ENCODE peak calls at places on chromosomes 7 and 10, in nine cellular contexts. R is fibroblast of lung; F is pancreas; T is HAP-1; J is tibial artery; Q is prostate gland; M is NT2/D1; G is thoracic aorta; N is CD8-positive, alpha-beta T cell. O is an unnamed sample. For H3K4me1, the result is how much of the 10 kb centered on the place peaks cover.

GRCh38 chr7:69192134-69192533 is 406.1 kb upstream of the AUTS2 start:
- DNase-seq in T (no peak), N (no peak), F (no peak), R (no peak), G (no peak), J (no peak), Q (no peak), M (no peak), O (no peak)

GRCh38 chr10:14009315-14010082 is 321.2 kb downstream of the FRMD4A start:
- DNase-seq in M (no peak), F (no peak), N (peak), G (no peak), R (peak), T (no peak), J (no peak), Q (no peak), O (no peak)

GRCh38 chr7:55641811-55642210 is 69.5 kb upstream of the VOPP1 start:
- DNase-seq in N (no peak), M (no peak), G (no peak), Q (no peak), F (no peak), J (no peak), R (no peak), T (no peak), O (no peak)

GRCh38 chr7:80379034-80379433 is 132.8 kb downstream of the GNAT3 start:
- DNase-seq in Q (no peak), G (no peak), F (no peak), T (no peak), M (no peak), J (no peak), R (peak), N (no peak), O (no peak)

GRCh38 chr7:91280180-91280579 is 15.9 kb downstream of the FZD1 start:
- DNase-seq in J (no peak), M (no peak), N (no peak), F (no peak), T (no peak), G (no peak), R (no peak), Q (no peak), O (no peak)

GRCh38 chr10:108957681-108958080 is 965.6 kb downstream of the XPNPEP1 start:
- DNase-seq in N (no peak), R (peak), Q (no peak), J (peak), G (no peak), F (no peak), M (no peak), T (no peak), O (peak)

GRCh38 chr7:115300228-115300870 is 378.5 kb downstream of the MDFIC start:
- DNase-seq in T (no peak), J (no peak), N (no peak), F (no peak), G (no peak), Q (no peak), R (peak), M (no peak), O (no peak)

GRCh38 chr10:4028027-4028471 is 243.0 kb upstream of the KLF6 start:
- DNase-seq in N (no peak), R (peak), G (no peak), Q (no peak), J (no peak), M (no peak), F (no peak), T (no peak), O (no peak)

GRCh38 chr7:98282727-98283126 is 1.2 kb downstream of the BRI3 start:
- DNase-seq in R (no peak), M (no peak), G (no peak), F (no peak), T (no peak), Q (no peak), J (no peak), N (no peak), O (no peak)

GRCh38 chr10:87927091-87927490 is 63.7 kb downstream of the PTEN start:
- DNase-seq in R (no peak), N (no peak), F (no peak), Q (no peak), G (no peak), J (no peak), T (no peak), M (no peak), O (no peak)

GRCh38 chr7:522071-522937 is 2.7 kb upstream of the PDGFA start:
- DNase-seq in Q (peak), J (peak), F (peak), G (no peak), R (peak), M (no peak), T (peak), N (no peak), O (peak)

GRCh38 chr7:110870926-110871325 is 220.0 kb upstream of the LRRN3 start:
- DNase-seq in N (no peak), J (no peak), M (no peak), Q (no peak), T (no peak), F (no peak), G (no peak), R (no peak), O (peak)

GRCh38 chr10:37434091-37434490 is 308.7 kb downstream of the ANKRD30A start:
- DNase-seq in M (no peak), R (no peak), J (no peak), G (no peak), Q (no peak), F (no peak), N (no peak), T (no peak), O (no peak)

GRCh38 chr10:78800535-78801320 is 268.0 kb upstream of the ZMIZ1 start:
- DNase-seq in T (no peak), R (no peak), Q (peak), M (no peak), G (no peak), F (no peak), J (no peak), N (no peak), O (no peak)

GRCh38 chr7:49174396-49174795 is 250.0 kb downstream of the CDC14C start:
- DNase-seq in J (no peak), G (no peak), M (no peak), N (no peak), T (no peak), F (no peak), Q (no peak), R (no peak), O (no peak)

GRCh38 chr10:60490013-60490412 is 100.3 kb upstream of the ANK3 start:
- DNase-seq in G (no peak), T (no peak), R (no peak), J (no peak), M (no peak), F (no peak), N (no peak), Q (peak), O (no peak)

GRCh38 chr10:58665361-58665760 is 152.7 kb downstream of the BICC1 start:
- DNase-seq in Q (no peak), J (no peak), M (no peak), T (no peak), F (no peak), R (no peak), N (no peak), G (no peak), O (peak)

GRCh38 chr7:92691578-92691977 is 101.4 kb upstream of the FAM133B start:
- DNase-seq in J (no peak), N (no peak), G (no peak), F (no peak), R (peak), M (peak), Q (peak), T (peak), O (peak)

GRCh38 chr7:101012931-101013330 is 7.0 kb upstream of the MUC17 start:
- DNase-seq in Q (no peak), M (no peak), G (no peak), R (no peak), N (no peak), F (no peak), J (no peak), T (no peak), O (no peak)

GRCh38 chr7:95794917-95795515 is 22.7 kb downstream of the DYNC1I1 start:
- DNase-seq in J (no peak), F (no peak), R (peak), M (peak), G (no peak), N (no peak), T (peak), Q (no peak), O (peak)

GRCh38 chr10:7406712-7407333 is 4.0 kb downstream of the SFMBT2 start:
- DNase-seq in J (no peak), F (no peak), R (peak), M (no peak), G (no peak), N (no peak), T (no peak), Q (no peak), O (no peak)

GRCh38 chr10:96321822-96322221 is 17.6 kb downstream of the DNTT start:
- DNase-seq in J (no peak), Q (no peak), T (no peak), M (no peak), G (no peak), R (no peak), F (no peak), N (no peak), O (no peak)

GRCh38 chr10:96319754-96320514 is 15.7 kb downstream of the DNTT start:
- DNase-seq in T (no peak), F (no peak), R (no peak), G (no peak), J (no peak), Q (no peak), M (no peak), N (no peak), O (no peak)

GRCh38 chr10:96322275-96322674 is 18.0 kb downstream of the DNTT start:
- DNase-seq in N (no peak), R (no peak), T (no peak), J (no peak), M (no peak), F (no peak), G (no peak), Q (no peak), O (no peak)

GRCh38 chr10:96313348-96313747 is 9.1 kb downstream of the DNTT start:
- DNase-seq in R (no peak), M (no peak), J (no peak), N (no peak), F (no peak), Q (no peak), G (no peak), T (no peak), O (no peak)

DNA sequence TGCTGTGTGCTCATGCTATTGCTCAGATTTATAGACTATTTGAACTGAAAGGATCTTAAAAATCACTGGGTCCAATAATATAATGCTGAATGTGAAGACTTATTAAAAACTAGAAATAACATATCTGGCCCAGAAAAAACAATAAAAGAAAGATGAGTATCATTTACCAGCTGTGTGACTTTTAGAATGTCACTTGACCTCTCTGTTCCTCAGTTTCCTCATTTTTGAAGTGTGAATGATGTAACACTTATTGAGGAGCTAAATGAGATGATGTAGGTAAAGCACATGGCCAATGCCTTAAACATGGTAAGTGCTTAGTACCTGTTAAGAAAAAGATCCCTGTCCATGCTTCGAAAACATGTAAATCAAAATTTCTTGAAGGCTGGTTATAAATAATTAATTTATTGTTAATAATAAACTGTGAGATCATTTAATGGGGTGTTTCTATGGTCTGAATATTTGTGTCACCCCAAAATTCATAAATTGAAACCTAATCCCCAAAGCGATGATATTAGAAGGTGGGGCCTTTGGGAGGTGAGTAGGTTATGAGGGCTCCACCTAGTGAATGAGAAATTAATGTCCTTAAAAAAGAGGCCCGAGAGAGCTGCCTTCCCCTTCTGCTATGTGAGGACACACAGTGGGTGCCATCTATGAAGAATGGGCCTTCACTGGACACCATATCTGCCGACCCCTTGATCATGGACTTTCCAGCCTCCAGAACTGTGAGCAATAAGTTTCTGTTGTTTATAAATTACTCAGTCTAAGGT is 13.0 kb downstream of the DNTT start:
- DNase-seq in T (no peak), N (no peak), G (no peak), M (no peak), F (no peak), Q (no peak), R (no peak), J (no peak), O (no peak)
- H3K4me1 ChIP-seq in T (under half), N (under half), G (under half), M (under half), F (under half), Q (under half), R (under half), J (under half), O (under half)

DNA sequence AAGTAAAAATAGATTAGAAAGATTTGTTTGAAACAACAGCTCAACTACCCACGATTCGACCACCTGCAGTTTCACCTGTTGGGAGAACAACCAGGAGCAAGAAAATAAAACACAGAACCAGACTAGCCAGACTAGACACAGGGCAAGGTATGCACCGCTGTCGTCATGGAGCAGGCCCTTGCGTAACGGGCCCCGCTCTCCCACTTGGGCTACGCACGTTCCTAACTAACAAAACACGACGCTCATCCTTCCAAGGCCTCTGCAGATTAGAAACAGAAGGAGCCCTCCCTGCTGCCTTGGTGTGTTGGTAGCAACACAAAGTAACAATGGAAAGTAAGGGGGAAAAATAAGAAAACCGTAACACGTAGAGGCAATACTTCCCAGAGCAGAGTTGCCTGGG is 45.1 kb upstream of the ELMO1 start:
- DNase-seq in Q (no peak), N (no peak), M (no peak), R (no peak), G (no peak), J (no peak), F (no peak), T (no peak), O (no peak)
- H3K4me3 ChIP-seq in Q (no peak), N (no peak), M (no peak), R (no peak), G (no peak), J (no peak), F (no peak), T (no peak), O (no peak)

DNA sequence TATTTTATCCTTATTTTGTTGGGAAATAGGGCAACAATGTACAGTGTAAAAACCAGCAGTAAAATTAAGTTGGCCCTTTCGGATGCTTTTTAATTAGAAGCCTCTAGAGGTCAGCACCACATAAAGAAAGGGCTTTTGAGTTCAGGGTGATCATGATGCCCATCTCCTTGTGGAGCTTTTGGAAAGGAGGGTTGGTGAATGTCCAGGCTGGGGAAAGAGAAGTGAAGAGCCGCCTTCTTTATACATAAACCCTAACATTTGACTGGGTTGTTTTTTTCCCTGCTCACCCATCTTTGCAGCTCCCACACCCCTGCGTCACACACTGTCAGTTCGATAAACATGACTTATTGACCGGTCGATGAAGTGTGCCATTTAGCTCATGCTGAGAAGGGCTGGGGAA is 29.8 kb downstream of the MTURN start:
- DNase-seq in G (no peak), J (no peak), R (peak), N (no peak), T (peak), M (peak), F (no peak), Q (peak), O (peak)
- H3K4me1 ChIP-seq in G (under half), J (under half), R (under half), N (under half), T (under half), M (under half), F (under half), Q (under half), O (under half)

DNA sequence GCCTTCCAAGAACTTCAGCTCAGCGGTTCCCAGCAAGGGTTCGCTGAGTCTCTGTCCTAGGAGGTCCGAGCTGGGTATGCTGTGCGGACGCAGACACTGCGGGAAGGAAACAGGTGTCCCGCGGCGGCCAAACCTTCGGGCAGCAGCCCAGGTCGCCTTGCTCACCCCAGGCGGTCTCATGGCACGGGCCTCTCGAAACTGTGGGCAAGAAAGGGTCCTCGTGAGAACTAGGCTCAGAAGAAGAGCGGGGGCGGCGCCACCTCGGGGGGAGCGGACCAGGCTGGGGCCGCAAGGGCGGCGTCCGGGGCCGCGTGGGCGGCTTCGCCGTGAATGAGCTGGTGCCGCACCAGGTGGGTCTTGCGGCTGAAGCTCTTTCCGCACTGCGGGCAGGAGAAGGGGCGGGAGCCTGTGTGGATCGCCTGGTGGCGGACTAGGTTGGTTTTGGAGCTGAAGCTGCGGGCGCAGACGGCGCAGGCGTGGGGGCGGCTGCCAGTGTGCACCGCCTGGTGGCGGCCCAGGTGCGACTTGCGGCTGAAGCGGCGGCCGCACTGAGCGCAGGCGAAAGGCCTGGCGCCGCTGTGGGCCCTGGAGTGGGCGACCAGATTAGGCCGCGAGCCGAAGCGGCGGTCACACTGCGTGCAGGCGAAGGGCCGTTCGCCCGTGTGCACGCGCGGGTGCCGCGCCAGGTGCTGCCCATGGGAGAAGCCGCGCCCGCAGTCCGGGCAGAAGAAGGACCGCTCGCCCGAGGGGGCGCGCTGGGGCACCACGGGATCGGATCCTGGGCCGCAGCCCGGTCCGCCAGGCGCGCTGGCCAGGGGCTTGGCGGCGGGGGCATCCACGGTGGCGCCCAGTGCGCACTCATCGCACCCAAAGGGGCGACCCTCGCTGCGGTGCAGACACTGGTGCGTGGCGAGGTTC is 8.6 kb downstream of the ZNF467 start:
- DNase-seq in G (no peak), F (no peak), R (no peak), N (no peak), Q (no peak), J (no peak), T (no peak), M (peak), O (no peak)
- H3K4me3 ChIP-seq in G (no peak), F (no peak), R (no peak), N (no peak), Q (peak), J (no peak), T (no peak), M (peak), O (no peak)

DNA sequence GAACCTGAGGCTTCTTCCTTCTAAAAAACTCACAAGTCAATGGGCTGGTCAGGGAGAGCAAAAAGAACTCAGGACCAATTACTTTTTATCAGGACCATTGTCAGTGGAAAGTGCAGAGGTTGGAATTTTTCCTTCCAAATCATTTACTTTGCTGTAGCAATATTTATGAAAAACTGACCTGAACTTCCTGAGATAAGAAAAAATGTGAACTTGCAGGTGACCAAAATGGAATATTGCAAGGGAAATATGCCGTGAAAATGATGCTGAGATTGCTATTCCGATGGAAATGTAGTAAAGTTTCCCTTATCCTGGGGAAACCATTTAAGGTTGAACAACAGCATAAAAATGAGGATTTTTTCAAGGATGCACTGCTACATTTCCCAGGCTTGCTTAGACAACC is 148.3 kb upstream of the PFKP start:
- DNase-seq in G (no peak), Q (no peak), F (no peak), M (no peak), T (no peak), N (no peak), R (no peak), J (no peak), O (no peak)
- H3K4me1 ChIP-seq in G (under half), Q (under half), F (under half), M (under half), T (under half), N (under half), R (under half), J (under half), O (under half)

GRCh38 chr10:130108934-130109604 is 1.6 kb downstream of the C10orf143 start:
- DNase-seq in M (no peak), T (no peak), G (no peak), R (no peak), J (no peak), Q (no peak), N (no peak), F (no peak), O (no peak)
- H3K4me3 ChIP-seq in M (peak), T (peak), G (peak), R (peak), J (peak), Q (no peak), N (no peak), F (peak), O (no peak)

GRCh38 chr10:70125918-70126590 is 6.6 kb downstream of the AIFM2 start:
- DNase-seq in R (no peak), J (no peak), G (no peak), Q (no peak), F (no peak), T (no peak), N (no peak), M (no peak), O (peak)

GRCh38 chr10:70126700-70127395 is 5.8 kb downstream of the AIFM2 start:
- DNase-seq in Q (no peak), G (no peak), M (no peak), J (no peak), N (no peak), R (no peak), T (no peak), F (no peak), O (no peak)

GRCh38 chr10:70124415-70124814 is 8.2 kb downstream of the AIFM2 start:
- DNase-seq in R (no peak), N (no peak), J (no peak), Q (no peak), F (no peak), T (no peak), M (no peak), G (no peak), O (no peak)

GRCh38 chr10:70123817-70124216 is 8.8 kb downstream of the AIFM2 start:
- DNase-seq in J (no peak), T (no peak), N (no peak), F (no peak), R (no peak), G (no peak), M (no peak), Q (no peak), O (no peak)

GRCh38 chr10:70124918-70125317 is 7.7 kb downstream of the AIFM2 start:
- DNase-seq in R (no peak), J (no peak), G (no peak), N (no peak), Q (no peak), F (no peak), T (no peak), M (no peak), O (no peak)
- H3K4me1 ChIP-seq in R (under half), J (under half), G (under half), N (under half), Q (under half), F (under half), T (under half), M (under half), O (under half)

DNA sequence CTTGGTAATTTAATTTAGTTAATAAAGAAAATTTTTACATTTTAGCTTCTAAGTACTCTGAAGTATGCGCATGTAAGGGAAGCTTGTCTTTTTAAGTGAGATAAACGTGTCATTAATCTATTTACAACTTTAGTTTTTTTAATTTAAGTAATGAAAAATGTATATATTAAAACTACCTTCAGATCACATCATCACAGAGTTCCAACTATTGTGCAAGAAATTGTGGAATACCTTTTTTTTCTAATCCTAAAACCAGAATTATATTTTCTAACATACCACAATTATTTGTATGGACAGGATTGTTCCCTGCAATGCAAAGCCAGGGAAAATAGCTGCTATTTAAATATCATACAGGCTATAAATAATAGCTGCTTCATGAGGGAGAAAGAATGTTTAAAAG is 303.2 kb upstream of the KCND2 start:
- DNase-seq in N (no peak), G (no peak), T (no peak), M (no peak), J (no peak), F (no peak), R (no peak), Q (no peak), O (no peak)
- H3K4me3 ChIP-seq in N (no peak), G (no peak), T (no peak), M (no peak), J (no peak), F (no peak), R (no peak), Q (no peak), O (no peak)